ENCODE peak calls at places on chromosomes 12 and 14, in seven cellular contexts. S is HCEC 1CT, X is NCI-H2081, P is adipocyte, T is HTR-8/SVneo, I is foreskin melanocyte, N is caudate nucleus. R is an unnamed sample.

GRCh38 chr14:71582705-71583104 is 349.5 kb upstream of the RGS6 start:
- DNase-seq in S (peak), N (no peak), P (peak), I (no peak), T (no peak), X (no peak), R (no peak)

GRCh38 chr14:92589213-92589852 is 75.8 kb downstream of the RIN3 start:
- DNase-seq in N (no peak), T (no peak), S (peak), P (peak), I (no peak), X (peak), R (no peak)

GRCh38 chr14:35197015-35197414 is 74.7 kb downstream of the PRORP start:
- DNase-seq in N (no peak), X (peak), P (no peak), T (no peak), S (peak), I (no peak), R (no peak)

GRCh38 chr12:27822076-27822712 is 42.2 kb upstream of the MANSC4 start:
- DNase-seq in X (no peak), I (no peak), T (peak), S (peak), P (peak), N (no peak), R (no peak)

GRCh38 chr12:41709012-41709411 is 435.7 kb downstream of the GXYLT1 start:
- DNase-seq in P (no peak), I (no peak), X (no peak), N (no peak), S (no peak), T (no peak), R (no peak)

GRCh38 chr12:111943929-111944328 is 69.0 kb downstream of the TMEM116 start:
- DNase-seq in S (no peak), X (no peak), N (no peak), I (no peak), P (no peak), T (no peak), R (no peak)

GRCh38 chr14:24082411-24083080 is 11.2 kb downstream of the CPNE6 start:
- DNase-seq in T (no peak), I (no peak), N (no peak), X (no peak), P (no peak), S (no peak), R (no peak)

GRCh38 chr12:95859344-95859816 is 628 bp downstream of the SNRPF start:
- DNase-seq in S (peak), P (peak), T (no peak), N (no peak), I (no peak), X (peak), R (no peak)

GRCh38 chr12:66119870-66120241 is 10.7 kb downstream of the LLPH start:
- DNase-seq in P (no peak), T (no peak), I (no peak), X (no peak), N (no peak), S (no peak), R (no peak)

GRCh38 chr14:58297412-58297761 is 968 bp upstream of the ARID4A start:
- DNase-seq in T (peak), P (peak), X (no peak), I (peak), N (no peak), S (peak), R (no peak)

GRCh38 chr12:45183263-45183662 is 32.6 kb upstream of the ANO6 start:
- DNase-seq in P (peak), S (peak), N (no peak), T (no peak), X (no peak), I (no peak), R (no peak)

GRCh38 chr12:1093166-1093751 is 102.2 kb downstream of the ERC1 start:
- DNase-seq in X (peak), T (peak), S (peak), P (peak), I (peak), N (no peak), R (no peak)

GRCh38 chr12:81167694-81168093 is 89.8 kb downstream of the ACSS3 start:
- DNase-seq in I (no peak), N (no peak), T (no peak), P (no peak), S (peak), X (no peak), R (no peak)

GRCh38 chr14:77307099-77307496 is 13.6 kb downstream of the POMT2 start:
- DNase-seq in N (peak), T (no peak), S (no peak), P (no peak), I (no peak), X (no peak), R (no peak)

GRCh38 chr12:91640021-91640420 is 457.4 kb upstream of the DCN start:
- DNase-seq in I (no peak), P (no peak), T (no peak), X (no peak), S (no peak), N (no peak), R (no peak)

R was measured in NCI-H510A.